ENCODE peak calls at places on chromosomes 5 and 9, in six cellular contexts. F is iPS-NIHi11; Y is kidney epithelial cell; I is neural crest cell; S is cardiac fibroblast; W is central memory CD4-positive, alpha-beta T cell. L is an unnamed sample.

GRCh38 chr9:78363221-78363620 is 66.3 kb downstream of the PSAT1 start:
- DNase-seq in F (no peak), Y (no peak), I (no peak), S (peak; percentile 30), W (no peak), L (no peak)

GRCh38 chr5:12780536-12780935 is 876.3 kb upstream of the CTNND2 start:
- DNase-seq in F (no peak), Y (no peak), I (no peak), S (no peak), W (no peak), L (no peak)

GRCh38 chr9:123796618-123797484 is 133.1 kb downstream of the DENND1A start:
- DNase-seq in F (no peak), Y (no peak), I (no peak), S (peak; percentile 13), W (no peak), L (no peak)

GRCh38 chr5:109455598-109456096 is 45.9 kb upstream of the PJA2 start:
- DNase-seq in F (peak; percentile 21), Y (peak; percentile 92), I (no peak), S (peak; percentile 98), W (no peak), L (peak; percentile 74)

GRCh38 chr5:54021413-54022155 is 288.8 kb downstream of the ARL15 start:
- DNase-seq in F (no peak), Y (no peak), I (no peak), S (peak; percentile 23), W (no peak), L (no peak)

GRCh38 chr9:84397822-84398221 is 57.3 kb upstream of the SLC28A3 start:
- DNase-seq in F (peak; percentile 12), Y (no peak), I (no peak), S (peak; percentile 55), W (no peak), L (no peak)

GRCh38 chr9:87147803-87148202 is 200.5 kb upstream of the GAS1 start:
- DNase-seq in F (no peak), Y (no peak), I (no peak), S (no peak), W (no peak), L (no peak)

GRCh38 chr5:116289276-116289675 is 204.5 kb downstream of the COMMD10 start:
- DNase-seq in F (peak; percentile 50), Y (no peak), I (no peak), S (no peak), W (no peak), L (no peak)

L was measured in foreskin melanocyte.